ENCODE peak calls at places on chromosomes 7 and 10, in seven cellular contexts. X is stomach, Y is tibial nerve, E is ovary, N is GM12878, J is transverse colon, M is A549. A is an unnamed sample.
A peak's percentile ranks its signal among the peaks of the same experiment; 100 is the strongest.

GRCh38 chr10:24360286-24361127 is 151.6 kb downstream of the KIAA1217 start:
- DNase-seq in X (peak; percentile 80), Y (peak; percentile 95), E (peak; percentile 69), N (no peak), J (peak; percentile 73), M (peak; percentile 35), A (no peak)

GRCh38 chr10:98338318-98338717 is 70.3 kb upstream of the LOXL4 start:
- DNase-seq in X (no peak), Y (peak; percentile 29), E (no peak), N (no peak), J (no peak), M (no peak), A (no peak)

GRCh38 chr10:79346388-79347225 is 662 bp upstream of the PPIF start:
- DNase-seq in X (no peak), Y (no peak), E (no peak), N (no peak), J (no peak), M (no peak), A (no peak)

GRCh38 chr10:20984632-20985031 is 87.5 kb upstream of the NEBL start:
- DNase-seq in X (peak; percentile 44), Y (no peak), E (no peak), N (no peak), J (no peak), M (no peak), A (no peak)

GRCh38 chr7:23277359-23277989 is 21.7 kb upstream of the MALSU1 start:
- DNase-seq in X (no peak), Y (peak; percentile 32), E (no peak), N (peak; percentile 41), J (no peak), M (peak; percentile 60), A (no peak)

GRCh38 chr7:112969946-112970345 is 116.7 kb downstream of the GPR85 start:
- DNase-seq in X (no peak), Y (no peak), E (no peak), N (no peak), J (no peak), M (no peak), A (no peak)

GRCh38 chr10:2817923-2818322 is 249.4 kb upstream of the PFKP start:
- DNase-seq in X (no peak), Y (no peak), E (no peak), N (no peak), J (no peak), M (no peak), A (no peak)

GRCh38 chr10:49071221-49071761 is 44.0 kb downstream of the VSTM4 start:
- DNase-seq in X (no peak), Y (no peak), E (peak; percentile 69), N (no peak), J (no peak), M (no peak), A (no peak)

GRCh38 chr10:47257396-47258120 is 42.4 kb upstream of the GDF10 start:
- DNase-seq in X (no peak), Y (no peak), E (no peak), N (peak; percentile 16), J (no peak), M (no peak), A (no peak)

GRCh38 chr10:25804505-25804904 is 129.5 kb upstream of the MYO3A start:
- DNase-seq in X (no peak), Y (no peak), E (no peak), N (no peak), J (no peak), M (no peak), A (no peak)

GRCh38 chr10:25805986-25806385 is 128.0 kb upstream of the MYO3A start:
- DNase-seq in X (no peak), Y (no peak), E (no peak), N (no peak), J (no peak), M (no peak), A (no peak)

GRCh38 chr10:25811141-25811685 is 122.8 kb upstream of the MYO3A start:
- DNase-seq in X (no peak), Y (no peak), E (no peak), N (no peak), J (no peak), M (no peak), A (no peak)

GRCh38 chr10:25813511-25813910 is 120.5 kb upstream of the MYO3A start:
- DNase-seq in X (no peak), Y (no peak), E (no peak), N (no peak), J (no peak), M (no peak), A (no peak)

GRCh38 chr10:25808372-25808771 is 125.7 kb upstream of the MYO3A start:
- DNase-seq in X (no peak), Y (no peak), E (no peak), N (no peak), J (no peak), M (no peak), A (no peak)
- TF ChIP-seq EP300 in X (no peak), Y (no peak), E (no peak), N (no peak), J (no peak), M (no peak), A (no peak)

GRCh38 chr7:77798394-77799077 is at the start of the genes PHTF2 and TMEM60:
- DNase-seq in X (peak; percentile 99), Y (peak; percentile 97), E (peak; percentile 98), N (peak; percentile 99), J (peak; percentile 99), M (peak; percentile 97), A (peak; percentile 98)
- TF ChIP-seq POLR2A in X (no peak), Y (peak; percentile 71), E (peak; percentile 58), N (peak; percentile 76), J (peak; percentile 84), M (peak; percentile 34), A (no peak)

GRCh38 chr7:106257752-106258151 is 27.0 kb downstream of the NAMPT start:
- DNase-seq in X (no peak), Y (no peak), E (no peak), N (no peak), J (no peak), M (no peak), A (no peak)
- TF ChIP-seq EP300 in X (no peak), Y (no peak), E (no peak), N (no peak), J (no peak), M (no peak), A (no peak)

GRCh38 chr7:51009716-51010496 is 227.2 kb upstream of the GRB10 start:
- DNase-seq in X (no peak), Y (no peak), E (no peak), N (no peak), J (no peak), M (no peak), A (no peak)
- TF ChIP-seq POLR2A in X (no peak), Y (no peak), E (no peak), N (no peak), J (no peak), M (no peak), A (no peak)

DNA sequence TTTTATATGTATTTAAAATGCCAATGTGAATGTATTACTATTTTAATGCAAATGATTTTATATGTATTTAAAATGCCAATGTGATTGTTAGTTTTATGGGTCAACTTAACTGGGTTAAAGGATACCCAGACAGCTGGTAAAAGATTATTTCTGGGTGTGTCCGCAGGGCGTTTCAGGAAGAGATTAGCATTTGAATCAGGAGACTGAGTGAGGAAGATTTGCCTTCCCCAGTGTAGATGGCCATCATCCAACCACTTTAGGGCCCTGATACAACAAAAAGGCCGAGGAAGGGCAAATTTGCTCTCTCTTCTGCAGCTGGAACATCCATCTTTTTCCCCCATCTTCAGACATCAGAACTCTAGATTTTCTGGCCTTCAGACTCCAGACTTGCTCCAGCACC is 116.2 kb downstream of the BAMBI start:
- DNase-seq in X (no peak), Y (no peak), E (no peak), N (no peak), J (peak; percentile 42), M (no peak), A (no peak)
- TF ChIP-seq EP300 in X (no peak), Y (no peak), E (no peak), N (no peak), J (no peak), M (no peak), A (no peak)

GRCh38 chr7:131108212-131108980 is 219.3 kb upstream of the MKLN1 start:
- DNase-seq in X (no peak), Y (no peak), E (no peak), N (no peak), J (peak; percentile 19), M (no peak), A (no peak)
- TF ChIP-seq POLR2A in X (no peak), Y (peak; percentile 62), E (no peak), N (peak; percentile 40), J (peak; percentile 68), M (no peak), A (no peak)

GRCh38 chr7:39249635-39250034 is 271.9 kb downstream of the POU6F2 start:
- DNase-seq in X (no peak), Y (no peak), E (no peak), N (no peak), J (no peak), M (no peak), A (no peak)
- TF ChIP-seq EP300 in X (no peak), Y (no peak), E (no peak), N (no peak), J (no peak), M (no peak), A (no peak)

GRCh38 chr7:73907554-73908122 is 46.7 kb downstream of the TMEM270 start:
- DNase-seq in X (no peak), Y (no peak), E (no peak), N (no peak), J (no peak), M (no peak), A (peak; percentile 63)

GRCh38 chr7:73904219-73905136 is 43.5 kb downstream of the TMEM270 start:
- DNase-seq in X (no peak), Y (no peak), E (no peak), N (no peak), J (no peak), M (no peak), A (peak; percentile 64)

GRCh38 chr7:73903321-73904218 is 42.6 kb downstream of the TMEM270 start:
- DNase-seq in X (no peak), Y (no peak), E (no peak), N (no peak), J (no peak), M (no peak), A (peak; percentile 53)

GRCh38 chr7:73906874-73907273 is 45.9 kb downstream of the TMEM270 start:
- DNase-seq in X (no peak), Y (no peak), E (no peak), N (no peak), J (no peak), M (no peak), A (peak; percentile 55)

GRCh38 chr7:73905360-73905759 is 44.4 kb downstream of the TMEM270 start:
- DNase-seq in X (no peak), Y (no peak), E (no peak), N (no peak), J (no peak), M (no peak), A (peak; percentile 63)
- TF ChIP-seq POLR2A in X (no peak), Y (no peak), E (no peak), N (no peak), J (no peak), M (no peak), A (no peak)

A was measured in suprapubic skin.